ENCODE peak calls at places on chromosomes 2 and 18, in six cellular contexts. One of them, this sample, is unnamed.

GRCh38 chr2:177399376-177399775 is 6.8 kb downstream of the AGPS start:
- DNase-seq in GM23338: no peak
- DNase-seq in DMS153: no peak
- DNase-seq in stomach: no peak
- DNase-seq in IMR-90: no peak
- DNase-seq in stimulated activated CD4-positive, alpha-beta T cell treated with anti-CD3 and anti-CD28 coated beads, Interleukin-15, amount 100 ng/mL, for 48 hours: no peak
- DNase-seq in this sample: no peak

GRCh38 chr2:72132981-72133720 is 14.5 kb downstream of the CYP26B1 start:
- DNase-seq in DMS153: no peak
- DNase-seq in IMR-90: no peak
- DNase-seq in GM23338: no peak
- DNase-seq in stimulated activated CD4-positive, alpha-beta T cell treated with anti-CD3 and anti-CD28 coated beads, Interleukin-15, amount 100 ng/mL, for 48 hours: no peak
- DNase-seq in stomach: no peak
- DNase-seq in this sample: no peak

GRCh38 chr18:48203961-48204666 is 205.1 kb downstream of the ZBTB7C start:
- DNase-seq in DMS153: no peak
- DNase-seq in stimulated activated CD4-positive, alpha-beta T cell treated with anti-CD3 and anti-CD28 coated beads, Interleukin-15, amount 100 ng/mL, for 48 hours: no peak
- DNase-seq in GM23338: no peak
- DNase-seq in IMR-90: no peak
- DNase-seq in stomach: peak; percentile 35
- DNase-seq in this sample: no peak

GRCh38 chr2:228318218-228318617 is 136.7 kb upstream of the SPHKAP start:
- DNase-seq in stomach: no peak
- DNase-seq in IMR-90: no peak
- DNase-seq in DMS153: peak; percentile 60
- DNase-seq in stimulated activated CD4-positive, alpha-beta T cell treated with anti-CD3 and anti-CD28 coated beads, Interleukin-15, amount 100 ng/mL, for 48 hours: no peak
- DNase-seq in GM23338: peak; percentile 82
- DNase-seq in this sample: peak; percentile 24

GRCh38 chr2:88190808-88191721 is 20.9 kb downstream of the THNSL2 start:
- DNase-seq in DMS153: peak; percentile 2
- DNase-seq in stimulated activated CD4-positive, alpha-beta T cell treated with anti-CD3 and anti-CD28 coated beads, Interleukin-15, amount 100 ng/mL, for 48 hours: no peak
- DNase-seq in IMR-90: peak; percentile 23
- DNase-seq in stomach: no peak
- DNase-seq in GM23338: peak; percentile 86
- DNase-seq in this sample: peak; percentile 10

GRCh38 chr2:167335627-167336026 is 447.3 kb downstream of the XIRP2 start:
- DNase-seq in GM23338: no peak
- DNase-seq in stimulated activated CD4-positive, alpha-beta T cell treated with anti-CD3 and anti-CD28 coated beads, Interleukin-15, amount 100 ng/mL, for 48 hours: no peak
- DNase-seq in stomach: no peak
- DNase-seq in DMS153: no peak
- DNase-seq in IMR-90: peak; percentile 71
- DNase-seq in this sample: peak; percentile 42

GRCh38 chr2:23425886-23426283 is 40.9 kb downstream of the KLHL29 start:
- DNase-seq in GM23338: no peak
- DNase-seq in stomach: no peak
- DNase-seq in DMS153: no peak
- DNase-seq in stimulated activated CD4-positive, alpha-beta T cell treated with anti-CD3 and anti-CD28 coated beads, Interleukin-15, amount 100 ng/mL, for 48 hours: no peak
- DNase-seq in IMR-90: peak; percentile 75
- DNase-seq in this sample: peak; percentile 40

GRCh38 chr18:45441110-45441842 is 174.0 kb upstream of the SLC14A2 start:
- DNase-seq in GM23338: peak; percentile 24
- DNase-seq in DMS153: no peak
- DNase-seq in stomach: no peak
- DNase-seq in stimulated activated CD4-positive, alpha-beta T cell treated with anti-CD3 and anti-CD28 coated beads, Interleukin-15, amount 100 ng/mL, for 48 hours: no peak
- DNase-seq in IMR-90: peak; percentile 4
- DNase-seq in this sample: no peak

GRCh38 chr2:26770986-26771586 is 7.0 kb downstream of the SLC35F6 start:
- DNase-seq in stimulated activated CD4-positive, alpha-beta T cell treated with anti-CD3 and anti-CD28 coated beads, Interleukin-15, amount 100 ng/mL, for 48 hours: peak; percentile 16
- DNase-seq in IMR-90: peak; percentile 90
- DNase-seq in GM23338: peak; percentile 70
- DNase-seq in DMS153: no peak
- DNase-seq in stomach: peak; percentile 68
- DNase-seq in this sample: peak; percentile 65

GRCh38 chr2:43000242-43001054 is 208.1 kb upstream of the HAAO start:
- DNase-seq in stomach: no peak
- DNase-seq in IMR-90: no peak
- DNase-seq in stimulated activated CD4-positive, alpha-beta T cell treated with anti-CD3 and anti-CD28 coated beads, Interleukin-15, amount 100 ng/mL, for 48 hours: no peak
- DNase-seq in DMS153: no peak
- DNase-seq in GM23338: no peak
- DNase-seq in this sample: no peak

GRCh38 chr2:120910956-120911951 is 175.6 kb downstream of the GLI2 start:
- DNase-seq in GM23338: no peak
- DNase-seq in stimulated activated CD4-positive, alpha-beta T cell treated with anti-CD3 and anti-CD28 coated beads, Interleukin-15, amount 100 ng/mL, for 48 hours: no peak
- DNase-seq in stomach: no peak
- DNase-seq in DMS153: no peak
- DNase-seq in IMR-90: peak; percentile 45
- DNase-seq in this sample: peak; percentile 70

GRCh38 chr2:56757884-56758545 is 574.2 kb downstream of the CCDC85A start:
- DNase-seq in stomach: no peak
- DNase-seq in IMR-90: no peak
- DNase-seq in DMS153: no peak
- DNase-seq in stimulated activated CD4-positive, alpha-beta T cell treated with anti-CD3 and anti-CD28 coated beads, Interleukin-15, amount 100 ng/mL, for 48 hours: no peak
- DNase-seq in GM23338: no peak
- DNase-seq in this sample: peak; percentile 14

GRCh38 chr18:54712315-54712714 is 116.0 kb upstream of the RAB27B start:
- DNase-seq in IMR-90: peak; percentile 87
- DNase-seq in stomach: no peak
- DNase-seq in GM23338: no peak
- DNase-seq in DMS153: no peak
- DNase-seq in stimulated activated CD4-positive, alpha-beta T cell treated with anti-CD3 and anti-CD28 coated beads, Interleukin-15, amount 100 ng/mL, for 48 hours: peak; percentile 3
- DNase-seq in this sample: peak; percentile 89

GRCh38 chr2:73979686-73980085 is 5.0 kb upstream of the TET3 start:
- DNase-seq in GM23338: no peak
- DNase-seq in DMS153: no peak
- DNase-seq in stimulated activated CD4-positive, alpha-beta T cell treated with anti-CD3 and anti-CD28 coated beads, Interleukin-15, amount 100 ng/mL, for 48 hours: no peak
- DNase-seq in stomach: no peak
- DNase-seq in IMR-90: peak; percentile 92
- DNase-seq in this sample: peak; percentile 90

GRCh38 chr2:158045362-158045761 is 56.3 kb upstream of the UPP2 start:
- DNase-seq in IMR-90: no peak
- DNase-seq in stomach: no peak
- DNase-seq in GM23338: peak; percentile 72
- DNase-seq in DMS153: no peak
- DNase-seq in stimulated activated CD4-positive, alpha-beta T cell treated with anti-CD3 and anti-CD28 coated beads, Interleukin-15, amount 100 ng/mL, for 48 hours: no peak
- DNase-seq in this sample: no peak

GRCh38 chr2:181104512-181105121 is 124.2 kb downstream of the UBE2E3 start:
- DNase-seq in stomach: no peak
- DNase-seq in stimulated activated CD4-positive, alpha-beta T cell treated with anti-CD3 and anti-CD28 coated beads, Interleukin-15, amount 100 ng/mL, for 48 hours: no peak
- DNase-seq in DMS153: peak; percentile 3
- DNase-seq in IMR-90: peak; percentile 76
- DNase-seq in GM23338: peak; percentile 80
- DNase-seq in this sample: peak; percentile 71

GRCh38 chr2:178267660-178268059 is 73.3 kb downstream of the OSBPL6 start:
- DNase-seq in GM23338: no peak
- DNase-seq in stomach: no peak
- DNase-seq in DMS153: no peak
- DNase-seq in IMR-90: no peak
- DNase-seq in stimulated activated CD4-positive, alpha-beta T cell treated with anti-CD3 and anti-CD28 coated beads, Interleukin-15, amount 100 ng/mL, for 48 hours: no peak
- DNase-seq in this sample: no peak

GRCh38 chr2:162198239-162198638 is 45.0 kb downstream of the FAP start:
- DNase-seq in stimulated activated CD4-positive, alpha-beta T cell treated with anti-CD3 and anti-CD28 coated beads, Interleukin-15, amount 100 ng/mL, for 48 hours: no peak
- DNase-seq in DMS153: no peak
- DNase-seq in IMR-90: peak; percentile 81
- DNase-seq in stomach: no peak
- DNase-seq in GM23338: peak; percentile 24
- DNase-seq in this sample: peak; percentile 93

GRCh38 chr18:32379891-32380290 is 90.8 kb downstream of the GAREM1 start:
- DNase-seq in IMR-90: peak; percentile 58
- DNase-seq in stimulated activated CD4-positive, alpha-beta T cell treated with anti-CD3 and anti-CD28 coated beads, Interleukin-15, amount 100 ng/mL, for 48 hours: no peak
- DNase-seq in DMS153: no peak
- DNase-seq in stomach: no peak
- DNase-seq in GM23338: no peak
- DNase-seq in this sample: peak; percentile 82

GRCh38 chr2:152508446-152508845 is 173.5 kb downstream of the FMNL2 start:
- DNase-seq in stomach: no peak
- DNase-seq in stimulated activated CD4-positive, alpha-beta T cell treated with anti-CD3 and anti-CD28 coated beads, Interleukin-15, amount 100 ng/mL, for 48 hours: no peak
- DNase-seq in DMS153: no peak
- DNase-seq in IMR-90: peak; percentile 86
- DNase-seq in GM23338: no peak
- DNase-seq in this sample: peak; percentile 53

GRCh38 chr2:176934131-176934530 is 278.5 kb upstream of the HNRNPA3 start:
- DNase-seq in stimulated activated CD4-positive, alpha-beta T cell treated with anti-CD3 and anti-CD28 coated beads, Interleukin-15, amount 100 ng/mL, for 48 hours: no peak
- DNase-seq in stomach: no peak
- DNase-seq in GM23338: no peak
- DNase-seq in DMS153: no peak
- DNase-seq in IMR-90: no peak
- DNase-seq in this sample: no peak

GRCh38 chr2:30410217-30410616 is 36.8 kb upstream of the LCLAT1 start:
- DNase-seq in GM23338: no peak
- DNase-seq in IMR-90: peak; percentile 91
- DNase-seq in stimulated activated CD4-positive, alpha-beta T cell treated with anti-CD3 and anti-CD28 coated beads, Interleukin-15, amount 100 ng/mL, for 48 hours: no peak
- DNase-seq in DMS153: peak; percentile 17
- DNase-seq in stomach: no peak
- DNase-seq in this sample: peak; percentile 62

GRCh38 chr2:105439130-105439529 is 40.3 kb upstream of the FHL2 start:
- DNase-seq in stomach: no peak
- DNase-seq in GM23338: no peak
- DNase-seq in IMR-90: no peak
- DNase-seq in DMS153: no peak
- DNase-seq in stimulated activated CD4-positive, alpha-beta T cell treated with anti-CD3 and anti-CD28 coated beads, Interleukin-15, amount 100 ng/mL, for 48 hours: no peak
- DNase-seq in this sample: peak; percentile 27

GRCh38 chr2:3839489-3839888 is 136.1 kb downstream of the DCDC2C start:
- DNase-seq in DMS153: no peak
- DNase-seq in stimulated activated CD4-positive, alpha-beta T cell treated with anti-CD3 and anti-CD28 coated beads, Interleukin-15, amount 100 ng/mL, for 48 hours: no peak
- DNase-seq in IMR-90: no peak
- DNase-seq in GM23338: no peak
- DNase-seq in stomach: no peak
- DNase-seq in this sample: no peak

GRCh38 chr18:36354989-36355388 is 57.5 kb downstream of the FHOD3 start:
- DNase-seq in IMR-90: peak; percentile 81
- DNase-seq in stimulated activated CD4-positive, alpha-beta T cell treated with anti-CD3 and anti-CD28 coated beads, Interleukin-15, amount 100 ng/mL, for 48 hours: peak; percentile 2
- DNase-seq in GM23338: no peak
- DNase-seq in stomach: no peak
- DNase-seq in DMS153: no peak
- DNase-seq in this sample: peak; percentile 38

GRCh38 chr2:68861330-68861729 is 9.9 kb downstream of the BMP10 start:
- DNase-seq in DMS153: no peak
- DNase-seq in GM23338: no peak
- DNase-seq in stimulated activated CD4-positive, alpha-beta T cell treated with anti-CD3 and anti-CD28 coated beads, Interleukin-15, amount 100 ng/mL, for 48 hours: no peak
- DNase-seq in IMR-90: no peak
- DNase-seq in stomach: no peak
- DNase-seq in this sample: no peak

GRCh38 chr2:102473020-102473419 is at the start of gene SLC9A4:
- DNase-seq in stimulated activated CD4-positive, alpha-beta T cell treated with anti-CD3 and anti-CD28 coated beads, Interleukin-15, amount 100 ng/mL, for 48 hours: peak; percentile 55
- DNase-seq in IMR-90: peak; percentile 36
- DNase-seq in stomach: peak; percentile 85
- DNase-seq in GM23338: peak; percentile 81
- DNase-seq in DMS153: peak; percentile 26
- DNase-seq in this sample: peak; percentile 23

GRCh38 chr18:41371718-41372117 is 583.3 kb upstream of the PIK3C3 start:
- DNase-seq in GM23338: no peak
- DNase-seq in stimulated activated CD4-positive, alpha-beta T cell treated with anti-CD3 and anti-CD28 coated beads, Interleukin-15, amount 100 ng/mL, for 48 hours: no peak
- DNase-seq in IMR-90: peak; percentile 27
- DNase-seq in DMS153: peak; percentile 26
- DNase-seq in stomach: no peak
- DNase-seq in this sample: peak; percentile 12

GRCh38 chr2:40244251-40245010 is 207.5 kb downstream of the SLC8A1 start:
- DNase-seq in DMS153: peak; percentile 53
- DNase-seq in IMR-90: peak; percentile 75
- DNase-seq in stomach: peak; percentile 47
- DNase-seq in GM23338: peak; percentile 85
- DNase-seq in stimulated activated CD4-positive, alpha-beta T cell treated with anti-CD3 and anti-CD28 coated beads, Interleukin-15, amount 100 ng/mL, for 48 hours: no peak
- DNase-seq in this sample: peak; percentile 55

GRCh38 chr2:239212553-239213419 is 188.0 kb downstream of the HDAC4 start:
- DNase-seq in DMS153: no peak
- DNase-seq in stomach: no peak
- DNase-seq in IMR-90: no peak
- DNase-seq in GM23338: no peak
- DNase-seq in stimulated activated CD4-positive, alpha-beta T cell treated with anti-CD3 and anti-CD28 coated beads, Interleukin-15, amount 100 ng/mL, for 48 hours: no peak
- DNase-seq in this sample: no peak

GRCh38 chr2:219886615-219887014 is 259.2 kb downstream of the SLC4A3 start:
- DNase-seq in stimulated activated CD4-positive, alpha-beta T cell treated with anti-CD3 and anti-CD28 coated beads, Interleukin-15, amount 100 ng/mL, for 48 hours: no peak
- DNase-seq in GM23338: peak; percentile 50
- DNase-seq in IMR-90: peak; percentile 22
- DNase-seq in DMS153: no peak
- DNase-seq in stomach: no peak
- DNase-seq in this sample: no peak

GRCh38 chr2:219517954-219518778 is 3.9 kb downstream of the ASIC4 start:
- DNase-seq in stimulated activated CD4-positive, alpha-beta T cell treated with anti-CD3 and anti-CD28 coated beads, Interleukin-15, amount 100 ng/mL, for 48 hours: no peak
- DNase-seq in GM23338: no peak
- DNase-seq in stomach: no peak
- DNase-seq in DMS153: no peak
- DNase-seq in IMR-90: no peak
- DNase-seq in this sample: no peak

GRCh38 chr2:76281176-76281841 is 570.6 kb upstream of the GCFC2 start:
- DNase-seq in DMS153: no peak
- DNase-seq in stomach: no peak
- DNase-seq in stimulated activated CD4-positive, alpha-beta T cell treated with anti-CD3 and anti-CD28 coated beads, Interleukin-15, amount 100 ng/mL, for 48 hours: no peak
- DNase-seq in IMR-90: no peak
- DNase-seq in GM23338: no peak
- DNase-seq in this sample: no peak

GRCh38 chr2:20620271-20620681 is 30.6 kb downstream of the HS1BP3 start:
- DNase-seq in IMR-90: no peak
- DNase-seq in DMS153: no peak
- DNase-seq in stomach: peak; percentile 24
- DNase-seq in stimulated activated CD4-positive, alpha-beta T cell treated with anti-CD3 and anti-CD28 coated beads, Interleukin-15, amount 100 ng/mL, for 48 hours: no peak
- DNase-seq in GM23338: no peak
- DNase-seq in this sample: no peak

GRCh38 chr18:61893971-61894750 is 1.4 kb upstream of the RNF152 start:
- DNase-seq in GM23338: peak; percentile 80
- DNase-seq in DMS153: peak; percentile 40
- DNase-seq in stomach: peak; percentile 89
- DNase-seq in IMR-90: peak; percentile 64
- DNase-seq in stimulated activated CD4-positive, alpha-beta T cell treated with anti-CD3 and anti-CD28 coated beads, Interleukin-15, amount 100 ng/mL, for 48 hours: peak; percentile 49
- DNase-seq in this sample: peak; percentile 21

GRCh38 chr2:226799976-226800940 is 638 bp upstream of the IRS1 start:
- DNase-seq in stimulated activated CD4-positive, alpha-beta T cell treated with anti-CD3 and anti-CD28 coated beads, Interleukin-15, amount 100 ng/mL, for 48 hours: no peak
- DNase-seq in GM23338: peak; percentile 38
- DNase-seq in IMR-90: peak; percentile 23
- DNase-seq in stomach: peak; percentile 32
- DNase-seq in DMS153: no peak
- DNase-seq in this sample: peak; percentile 49

GRCh38 chr2:96353032-96353561 is 17.5 kb downstream of the NCAPH start:
- DNase-seq in stomach: no peak
- DNase-seq in GM23338: no peak
- DNase-seq in IMR-90: no peak
- DNase-seq in stimulated activated CD4-positive, alpha-beta T cell treated with anti-CD3 and anti-CD28 coated beads, Interleukin-15, amount 100 ng/mL, for 48 hours: no peak
- DNase-seq in DMS153: peak; percentile 54
- DNase-seq in this sample: no peak